ENCODE peak calls at places on chromosomes 7 and 10, in seven cellular contexts. One of them, this sample, is unnamed.

GRCh38 chr10:70442332-70442988 is 979 bp upstream of the NODAL start:
- DNase-seq in nucleus accumbens: no peak
- DNase-seq in iris pigment epithelial cell: no peak
- DNase-seq in A549: no peak
- DNase-seq in T-helper 22 cell: no peak
- DNase-seq in WERI-Rb-1: no peak
- DNase-seq in HEK293T: no peak
- DNase-seq in this sample: no peak

GRCh38 chr7:108014747-108015682 is 12.1 kb upstream of the LAMB1 start:
- DNase-seq in WERI-Rb-1: no peak
- DNase-seq in A549: peak
- DNase-seq in T-helper 22 cell: no peak
- DNase-seq in HEK293T: no peak
- DNase-seq in iris pigment epithelial cell: peak
- DNase-seq in nucleus accumbens: no peak
- DNase-seq in this sample: no peak

GRCh38 chr7:139981533-139981932 is 81.2 kb downstream of the PARP12 start:
- DNase-seq in WERI-Rb-1: no peak
- DNase-seq in iris pigment epithelial cell: no peak
- DNase-seq in HEK293T: no peak
- DNase-seq in A549: no peak
- DNase-seq in T-helper 22 cell: no peak
- DNase-seq in nucleus accumbens: no peak
- DNase-seq in this sample: no peak

GRCh38 chr10:23337616-23338015 is 7.0 kb downstream of the C10orf67 start:
- DNase-seq in nucleus accumbens: no peak
- DNase-seq in A549: no peak
- DNase-seq in iris pigment epithelial cell: no peak
- DNase-seq in HEK293T: no peak
- DNase-seq in WERI-Rb-1: no peak
- DNase-seq in T-helper 22 cell: no peak
- DNase-seq in this sample: no peak

GRCh38 chr7:156634117-156634516 is 6.5 kb upstream of the RNF32 start:
- DNase-seq in WERI-Rb-1: no peak
- DNase-seq in iris pigment epithelial cell: no peak
- DNase-seq in A549: no peak
- DNase-seq in nucleus accumbens: no peak
- DNase-seq in HEK293T: no peak
- DNase-seq in T-helper 22 cell: no peak
- DNase-seq in this sample: no peak

GRCh38 chr7:79451580-79451979 is 1.9 kb downstream of the MAGI2 start:
- DNase-seq in WERI-Rb-1: no peak
- DNase-seq in nucleus accumbens: no peak
- DNase-seq in A549: no peak
- DNase-seq in HEK293T: peak
- DNase-seq in iris pigment epithelial cell: no peak
- DNase-seq in T-helper 22 cell: no peak
- DNase-seq in this sample: no peak

GRCh38 chr10:90674461-90674860 is 183.4 kb downstream of the HTR7 start:
- DNase-seq in T-helper 22 cell: no peak
- DNase-seq in HEK293T: no peak
- DNase-seq in nucleus accumbens: no peak
- DNase-seq in iris pigment epithelial cell: peak
- DNase-seq in A549: no peak
- DNase-seq in WERI-Rb-1: no peak
- DNase-seq in this sample: no peak

GRCh38 chr10:95445223-95445836 is 115.8 kb downstream of the SORBS1 start:
- DNase-seq in iris pigment epithelial cell: peak
- DNase-seq in A549: peak
- DNase-seq in WERI-Rb-1: no peak
- DNase-seq in nucleus accumbens: peak
- DNase-seq in HEK293T: no peak
- DNase-seq in T-helper 22 cell: no peak
- DNase-seq in this sample: no peak

GRCh38 chr7:128444242-128444641 is 11.4 kb upstream of the HILPDA start:
- DNase-seq in iris pigment epithelial cell: no peak
- DNase-seq in T-helper 22 cell: no peak
- DNase-seq in nucleus accumbens: no peak
- DNase-seq in HEK293T: no peak
- DNase-seq in A549: no peak
- DNase-seq in WERI-Rb-1: no peak
- DNase-seq in this sample: no peak

GRCh38 chr10:26994743-26995142 is 105.6 kb downstream of the ANKRD26 start:
- DNase-seq in iris pigment epithelial cell: no peak
- DNase-seq in HEK293T: no peak
- DNase-seq in WERI-Rb-1: no peak
- DNase-seq in nucleus accumbens: no peak
- DNase-seq in A549: no peak
- DNase-seq in T-helper 22 cell: no peak
- DNase-seq in this sample: no peak

GRCh38 chr10:36492590-36493510 is 632.5 kb upstream of the ANKRD30A start:
- DNase-seq in nucleus accumbens: no peak
- DNase-seq in iris pigment epithelial cell: peak
- DNase-seq in T-helper 22 cell: no peak
- DNase-seq in WERI-Rb-1: no peak
- DNase-seq in A549: no peak
- DNase-seq in HEK293T: no peak
- DNase-seq in this sample: peak

GRCh38 chr10:115921795-115922194 is 351.2 kb downstream of the GFRA1 start:
- DNase-seq in HEK293T: no peak
- DNase-seq in T-helper 22 cell: no peak
- DNase-seq in A549: peak
- DNase-seq in WERI-Rb-1: no peak
- DNase-seq in iris pigment epithelial cell: peak
- DNase-seq in nucleus accumbens: no peak
- DNase-seq in this sample: no peak

GRCh38 chr10:132659206-132660091 is 121.9 kb downstream of the INPP5A start:
- DNase-seq in T-helper 22 cell: no peak
- DNase-seq in WERI-Rb-1: no peak
- DNase-seq in HEK293T: no peak
- DNase-seq in A549: no peak
- DNase-seq in iris pigment epithelial cell: no peak
- DNase-seq in nucleus accumbens: no peak
- DNase-seq in this sample: no peak

GRCh38 chr10:33459597-33459996 is 125.1 kb upstream of the NRP1 start:
- DNase-seq in iris pigment epithelial cell: peak
- DNase-seq in HEK293T: no peak
- DNase-seq in WERI-Rb-1: no peak
- DNase-seq in nucleus accumbens: no peak
- DNase-seq in A549: no peak
- DNase-seq in T-helper 22 cell: no peak
- DNase-seq in this sample: no peak

GRCh38 chr10:113958631-113959382 is 84.9 kb upstream of the ADRB1 start:
- DNase-seq in A549: peak
- DNase-seq in iris pigment epithelial cell: peak
- DNase-seq in nucleus accumbens: peak
- DNase-seq in HEK293T: no peak
- DNase-seq in T-helper 22 cell: no peak
- DNase-seq in WERI-Rb-1: no peak
- DNase-seq in this sample: no peak

GRCh38 chr7:116809636-116810266 is 52.6 kb upstream of the CAPZA2 start:
- DNase-seq in WERI-Rb-1: peak
- DNase-seq in HEK293T: peak
- DNase-seq in A549: peak
- DNase-seq in nucleus accumbens: no peak
- DNase-seq in T-helper 22 cell: no peak
- DNase-seq in iris pigment epithelial cell: peak
- DNase-seq in this sample: no peak

GRCh38 chr10:13759167-13759566 is 172.4 kb downstream of the PRPF18 start:
- DNase-seq in iris pigment epithelial cell: no peak
- DNase-seq in A549: no peak
- DNase-seq in HEK293T: no peak
- DNase-seq in T-helper 22 cell: no peak
- DNase-seq in nucleus accumbens: no peak
- DNase-seq in WERI-Rb-1: no peak
- DNase-seq in this sample: peak

GRCh38 chr10:86658261-86658741 is 4.0 kb downstream of the OPN4 start:
- DNase-seq in A549: no peak
- DNase-seq in WERI-Rb-1: no peak
- DNase-seq in iris pigment epithelial cell: no peak
- DNase-seq in nucleus accumbens: no peak
- DNase-seq in T-helper 22 cell: no peak
- DNase-seq in HEK293T: no peak
- DNase-seq in this sample: no peak

GRCh38 chr10:127081946-127082345 is 114.4 kb downstream of the INSYN2A start:
- DNase-seq in nucleus accumbens: no peak
- DNase-seq in WERI-Rb-1: no peak
- DNase-seq in A549: no peak
- DNase-seq in HEK293T: no peak
- DNase-seq in T-helper 22 cell: no peak
- DNase-seq in iris pigment epithelial cell: no peak
- DNase-seq in this sample: no peak

GRCh38 chr7:33667261-33667660 is 238.1 kb upstream of the BMPER start:
- DNase-seq in iris pigment epithelial cell: no peak
- DNase-seq in nucleus accumbens: no peak
- DNase-seq in HEK293T: no peak
- DNase-seq in T-helper 22 cell: no peak
- DNase-seq in WERI-Rb-1: no peak
- DNase-seq in A549: no peak
- DNase-seq in this sample: no peak

GRCh38 chr10:132139526-132139925 is 47.2 kb upstream of the DPYSL4 start:
- DNase-seq in WERI-Rb-1: no peak
- DNase-seq in HEK293T: no peak
- DNase-seq in iris pigment epithelial cell: no peak
- DNase-seq in A549: no peak
- DNase-seq in T-helper 22 cell: no peak
- DNase-seq in nucleus accumbens: no peak
- DNase-seq in this sample: peak

GRCh38 chr7:18590744-18591340 is 95.3 kb downstream of the HDAC9 start:
- DNase-seq in nucleus accumbens: no peak
- DNase-seq in WERI-Rb-1: no peak
- DNase-seq in HEK293T: peak
- DNase-seq in A549: peak
- DNase-seq in iris pigment epithelial cell: peak
- DNase-seq in T-helper 22 cell: no peak
- DNase-seq in this sample: no peak

GRCh38 chr10:11631890-11632587 is 20.6 kb upstream of the USP6NL start:
- DNase-seq in HEK293T: no peak
- DNase-seq in T-helper 22 cell: no peak
- DNase-seq in iris pigment epithelial cell: no peak
- DNase-seq in A549: no peak
- DNase-seq in WERI-Rb-1: no peak
- DNase-seq in nucleus accumbens: no peak
- DNase-seq in this sample: no peak

GRCh38 chr7:151157645-151158329 is 9.7 kb downstream of the GBX1 start:
- DNase-seq in T-helper 22 cell: no peak
- DNase-seq in HEK293T: no peak
- DNase-seq in nucleus accumbens: no peak
- DNase-seq in iris pigment epithelial cell: peak
- DNase-seq in A549: peak
- DNase-seq in WERI-Rb-1: no peak
- DNase-seq in this sample: no peak

GRCh38 chr10:105647354-105647753 is 1006.3 kb downstream of the SORCS3 start:
- DNase-seq in nucleus accumbens: no peak
- DNase-seq in iris pigment epithelial cell: no peak
- DNase-seq in HEK293T: no peak
- DNase-seq in T-helper 22 cell: no peak
- DNase-seq in WERI-Rb-1: no peak
- DNase-seq in A549: no peak
- DNase-seq in this sample: no peak

GRCh38 chr7:114703677-114704076 is 218.2 kb upstream of the MDFIC start:
- DNase-seq in WERI-Rb-1: no peak
- DNase-seq in A549: peak
- DNase-seq in T-helper 22 cell: no peak
- DNase-seq in HEK293T: no peak
- DNase-seq in iris pigment epithelial cell: peak
- DNase-seq in nucleus accumbens: no peak
- DNase-seq in this sample: no peak

GRCh38 chr10:127278001-127278400 is 81.6 kb upstream of the INSYN2A start:
- DNase-seq in WERI-Rb-1: no peak
- DNase-seq in T-helper 22 cell: no peak
- DNase-seq in nucleus accumbens: no peak
- DNase-seq in iris pigment epithelial cell: peak
- DNase-seq in HEK293T: no peak
- DNase-seq in A549: peak
- DNase-seq in this sample: no peak

GRCh38 chr10:25393621-25394020 is 218.8 kb downstream of the GPR158 start:
- DNase-seq in iris pigment epithelial cell: no peak
- DNase-seq in nucleus accumbens: no peak
- DNase-seq in T-helper 22 cell: no peak
- DNase-seq in WERI-Rb-1: peak
- DNase-seq in A549: no peak
- DNase-seq in HEK293T: no peak
- DNase-seq in this sample: no peak

GRCh38 chr7:97845622-97846203 is 26.5 kb downstream of the ASNS start:
- DNase-seq in WERI-Rb-1: no peak
- DNase-seq in T-helper 22 cell: no peak
- DNase-seq in HEK293T: no peak
- DNase-seq in iris pigment epithelial cell: peak
- DNase-seq in nucleus accumbens: no peak
- DNase-seq in A549: peak
- DNase-seq in this sample: no peak

GRCh38 chr10:58981051-58981450 is 195.4 kb upstream of the PHYHIPL start:
- DNase-seq in WERI-Rb-1: no peak
- DNase-seq in HEK293T: no peak
- DNase-seq in iris pigment epithelial cell: no peak
- DNase-seq in A549: no peak
- DNase-seq in nucleus accumbens: no peak
- DNase-seq in T-helper 22 cell: no peak
- DNase-seq in this sample: no peak

GRCh38 chr10:15155978-15156377 is 12.5 kb downstream of the NMT2 start:
- DNase-seq in nucleus accumbens: no peak
- DNase-seq in WERI-Rb-1: no peak
- DNase-seq in A549: no peak
- DNase-seq in HEK293T: no peak
- DNase-seq in T-helper 22 cell: no peak
- DNase-seq in iris pigment epithelial cell: no peak
- DNase-seq in this sample: no peak

GRCh38 chr10:67306588-67307205 is 380.9 kb downstream of the LRRTM3 start:
- DNase-seq in WERI-Rb-1: no peak
- DNase-seq in iris pigment epithelial cell: peak
- DNase-seq in HEK293T: peak
- DNase-seq in A549: peak
- DNase-seq in nucleus accumbens: no peak
- DNase-seq in T-helper 22 cell: no peak
- DNase-seq in this sample: no peak

GRCh38 chr7:30971840-30972563 is 8.2 kb downstream of the GHRHR start:
- DNase-seq in T-helper 22 cell: no peak
- DNase-seq in HEK293T: no peak
- DNase-seq in A549: no peak
- DNase-seq in WERI-Rb-1: no peak
- DNase-seq in nucleus accumbens: no peak
- DNase-seq in iris pigment epithelial cell: no peak
- DNase-seq in this sample: no peak

GRCh38 chr7:74405191-74405898 is 48.4 kb upstream of the GTF2IRD1 start:
- DNase-seq in iris pigment epithelial cell: no peak
- DNase-seq in HEK293T: peak
- DNase-seq in nucleus accumbens: no peak
- DNase-seq in WERI-Rb-1: peak
- DNase-seq in A549: peak
- DNase-seq in T-helper 22 cell: no peak
- DNase-seq in this sample: peak

GRCh38 chr10:70053212-70053895 is 708 bp downstream of the MACROH2A2 start:
- DNase-seq in A549: peak
- DNase-seq in WERI-Rb-1: peak
- DNase-seq in nucleus accumbens: no peak
- DNase-seq in HEK293T: peak
- DNase-seq in T-helper 22 cell: no peak
- DNase-seq in iris pigment epithelial cell: peak
- DNase-seq in this sample: peak

GRCh38 chr7:42736931-42737330 is 174.9 kb downstream of the C7orf25 start:
- DNase-seq in T-helper 22 cell: no peak
- DNase-seq in A549: peak
- DNase-seq in HEK293T: peak
- DNase-seq in WERI-Rb-1: peak
- DNase-seq in iris pigment epithelial cell: peak
- DNase-seq in nucleus accumbens: no peak
- DNase-seq in this sample: no peak

GRCh38 chr7:1735806-1736468 is 65.9 kb downstream of the ELFN1 start:
- DNase-seq in nucleus accumbens: no peak
- DNase-seq in HEK293T: no peak
- DNase-seq in A549: no peak
- DNase-seq in T-helper 22 cell: no peak
- DNase-seq in WERI-Rb-1: no peak
- DNase-seq in iris pigment epithelial cell: no peak
- DNase-seq in this sample: no peak

This sample was measured in glutamatergic neuron.